ENCODE peak calls at places on chromosomes 3 and 15, in six cellular contexts. N is retina, V is fibroblast of mammary gland, A is GM23248, J is DMS153, I is H9. Y is an unnamed sample.

GRCh38 chr3:22089284-22089683 is 338.3 kb upstream of the ZNF385D start:
- DNase-seq in J (peak), V (peak), I (peak), A (peak), N (peak), Y (peak)

GRCh38 chr3:151169700-151170224 is 33.3 kb downstream of the GPR171 start:
- DNase-seq in A (peak), V (no peak), N (no peak), J (no peak), I (no peak), Y (no peak)

GRCh38 chr3:181075098-181075497 is 85.6 kb upstream of the DNAJC19 start:
- DNase-seq in V (no peak), J (no peak), A (no peak), N (peak), I (peak), Y (peak)

GRCh38 chr3:173397161-173398110 is at the start of gene NLGN1:
- DNase-seq in J (peak), V (peak), A (peak), I (peak), N (peak), Y (peak)

GRCh38 chr3:136036306-136036705 is 70.8 kb downstream of the PPP2R3A start:
- DNase-seq in J (no peak), N (no peak), V (no peak), I (no peak), A (no peak), Y (no peak)

GRCh38 chr15:29345549-29346525 is 76.2 kb upstream of the NSMCE3 start:
- DNase-seq in J (no peak), N (peak), I (peak), V (no peak), A (no peak), Y (peak)

GRCh38 chr3:46987485-46988401 is 8.3 kb downstream of the NBEAL2 start:
- DNase-seq in A (no peak), N (no peak), J (no peak), I (peak), V (no peak), Y (no peak)

GRCh38 chr3:62024882-62025281 is 348.5 kb downstream of the FEZF2 start:
- DNase-seq in N (no peak), V (no peak), I (no peak), A (no peak), J (no peak), Y (no peak)

GRCh38 chr3:37863949-37864822 is 2.5 kb downstream of the CTDSPL start:
- DNase-seq in A (peak), V (no peak), N (peak), I (peak), J (no peak), Y (no peak)

GRCh38 chr3:19543212-19543841 is 390.7 kb downstream of the EFHB start:
- DNase-seq in N (peak), A (no peak), J (no peak), I (peak), V (no peak), Y (peak)

GRCh38 chr3:147735662-147736061 is 326.5 kb downstream of the ZIC1 start:
- DNase-seq in V (no peak), J (no peak), A (no peak), N (no peak), I (no peak), Y (no peak)

GRCh38 chr15:96703794-96704550 is 373.5 kb downstream of the NR2F2 start:
- DNase-seq in V (no peak), J (no peak), I (no peak), N (no peak), A (peak), Y (no peak)

GRCh38 chr15:62740141-62741004 is 302.2 kb upstream of the TPM1 start:
- DNase-seq in I (no peak), A (no peak), J (no peak), N (peak), V (no peak), Y (no peak)

GRCh38 chr3:182793663-182794454 is 555 bp downstream of the ATP11B start:
- DNase-seq in A (peak), N (peak), I (peak), J (no peak), V (peak), Y (peak)

GRCh38 chr15:52093539-52094502 is 18.8 kb downstream of the BCL2L10 start:
- DNase-seq in N (no peak), J (no peak), I (no peak), A (peak), V (peak), Y (no peak)

GRCh38 chr3:64530434-64531049 is 157.3 kb downstream of the ADAMTS9 start:
- DNase-seq in N (peak), A (peak), V (peak), J (no peak), I (peak), Y (peak)

GRCh38 chr3:134060561-134061385 is 31.0 kb upstream of the SLCO2A1 start:
- DNase-seq in V (peak), J (no peak), I (no peak), A (no peak), N (no peak), Y (no peak)

GRCh38 chr15:68347392-68347791 is 69.8 kb downstream of the FEM1B start:
- DNase-seq in I (no peak), J (no peak), N (no peak), A (no peak), V (no peak), Y (no peak)

GRCh38 chr3:56125358-56126005 is 342.8 kb downstream of the ERC2 start:
- DNase-seq in N (no peak), V (peak), J (no peak), A (peak), I (no peak), Y (peak)